ENCODE peak calls at places on chromosomes 4 and X, in ten cellular contexts. C is thoracic aorta; I is ecto neural progenitor cell; H is NCI-H1092 treated with DMSO at 0.1 percent for 48 hours; Y is heart right ventricle; A is stimulated activated CD8-positive, alpha-beta memory T cell treated with anti-CD3 and anti-CD28 coated beads, Interleukin-7, amount 100 ng/mL, for 1 hour; G is A549; Z is nephron progenitor cell; W is activated T-cell treated with anti-CD3 and anti-CD28 coated beads for 1 hour; S is AG09309. Q is an unnamed sample.

GRCh38 chr4:94036964-94037363 is 170.7 kb upstream of the SMARCAD1 start:
- DNase-seq in Y (no peak), Z (no peak), A (no peak), I (no peak), S (no peak), W (no peak), H (no peak), C (no peak), G (no peak), Q (no peak)

GRCh38 chr4:120692964-120693363 is 229.6 kb downstream of the PRDM5 start:
- DNase-seq in W (no peak), I (no peak), Z (no peak), Y (no peak), A (no peak), S (peak), C (no peak), G (peak), H (no peak), Q (no peak)

GRCh38 chrX:133056341-133056740 is 40.6 kb downstream of the USP26 start:
- DNase-seq in S (no peak), H (no peak), W (no peak), I (no peak), A (no peak), Z (no peak), Y (no peak), G (no peak), C (no peak), Q (no peak)

GRCh38 chrX:13432376-13432775 is 112.5 kb upstream of the ATXN3L start:
- DNase-seq in Y (no peak), I (no peak), Z (no peak), C (peak), H (no peak), A (no peak), W (no peak), G (peak), S (peak), Q (no peak)

GRCh38 chr4:92387459-92388069 is 83.8 kb downstream of the GRID2 start:
- DNase-seq in I (no peak), A (no peak), S (no peak), C (no peak), G (peak), Z (peak), H (peak), W (no peak), Y (no peak), Q (no peak)

GRCh38 chrX:13069771-13070410 is 25.5 kb upstream of the FAM9C start:
- DNase-seq in Y (no peak), C (no peak), A (no peak), H (no peak), S (no peak), G (no peak), I (no peak), Z (no peak), W (no peak), Q (no peak)

GRCh38 chr4:97911236-97911906 is 231.9 kb downstream of the STPG2 start:
- DNase-seq in Z (peak), C (no peak), A (no peak), S (no peak), W (no peak), Y (no peak), G (no peak), H (no peak), I (peak), Q (no peak)

GRCh38 chr4:150588341-150588740 is 6.4 kb downstream of the MAB21L2 start:
- DNase-seq in I (no peak), W (no peak), G (no peak), A (no peak), H (no peak), Y (no peak), Z (no peak), S (no peak), C (no peak), Q (no peak)

GRCh38 chr4:4856071-4857000 is 3.1 kb upstream of the MSX1 start:
- DNase-seq in W (no peak), G (no peak), Y (no peak), S (no peak), H (peak), C (no peak), Z (peak), I (peak), A (no peak), Q (no peak)

GRCh38 chrX:154490021-154490413 is 412 bp downstream of the SLC10A3 start:
- DNase-seq in G (peak), I (no peak), W (no peak), Y (peak), A (no peak), C (peak), H (peak), S (no peak), Z (no peak), Q (no peak)

GRCh38 chr4:99013402-99013843 is 17.9 kb downstream of the METAP1 start:
- DNase-seq in H (no peak), A (no peak), G (no peak), Y (no peak), Z (no peak), S (no peak), W (no peak), I (no peak), C (no peak), Q (no peak)

GRCh38 chrX:96182366-96182765 is 502.3 kb upstream of the DIAPH2 start:
- DNase-seq in S (no peak), I (no peak), W (no peak), C (no peak), G (peak), Y (no peak), Z (peak), A (no peak), H (no peak), Q (no peak)

GRCh38 chr4:75834095-75834771 is 68.0 kb downstream of the PPEF2 start:
- DNase-seq in A (no peak), I (no peak), G (no peak), S (no peak), W (no peak), Z (no peak), C (no peak), Y (no peak), H (no peak), Q (no peak)

GRCh38 chrX:17633546-17633945 is 103.7 kb upstream of the SCML1 start:
- DNase-seq in Y (no peak), S (no peak), I (no peak), W (no peak), G (no peak), A (no peak), Z (no peak), C (no peak), H (no peak), Q (no peak)

GRCh38 chrX:115134366-115134765 is 54.8 kb upstream of the RBMXL3 start:
- DNase-seq in A (no peak), G (no peak), Y (no peak), W (no peak), Z (no peak), S (no peak), C (no peak), H (no peak), I (no peak), Q (no peak)

GRCh38 chr4:147787204-147787603 is 55.3 kb downstream of the ARHGAP10 start:
- DNase-seq in A (no peak), Z (no peak), H (no peak), Y (no peak), C (no peak), S (peak), G (no peak), I (no peak), W (no peak), Q (no peak)